ENCODE peak calls at places on chromosome 19, in six cellular contexts. One of them, this sample, is unnamed. For H3K79me2, the result is how much of the 10 kb centered on the place peaks cover.

GRCh38 chr19:45097776-45098520 is 5.0 kb downstream of the PPP1R37 start:
- DNase-seq in fibroblast of lung: peak
- DNase-seq in neural progenitor cell: no peak
- DNase-seq in GM23338: no peak
- DNase-seq in HepG2: peak
- DNase-seq in HCT116: no peak
- DNase-seq in this sample: no peak

GRCh38 chr19:30648321-30648720 is 276.1 kb downstream of the ZNF536 start:
- DNase-seq in HepG2: no peak
- DNase-seq in neural progenitor cell: no peak
- DNase-seq in HCT116: no peak
- DNase-seq in GM23338: no peak
- DNase-seq in fibroblast of lung: no peak
- DNase-seq in this sample: no peak

GRCh38 chr19:19329199-19329598 is 8.6 kb downstream of the MAU2 start:
- DNase-seq in HepG2: no peak
- DNase-seq in neural progenitor cell: no peak
- DNase-seq in GM23338: no peak
- DNase-seq in HCT116: no peak
- DNase-seq in fibroblast of lung: no peak
- DNase-seq in this sample: no peak

GRCh38 chr19:39145180-39145953 is 19.8 kb downstream of the PAK4 start:
- DNase-seq in HCT116: no peak
- DNase-seq in fibroblast of lung: no peak
- DNase-seq in HepG2: peak
- DNase-seq in GM23338: no peak
- DNase-seq in neural progenitor cell: no peak
- DNase-seq in this sample: no peak

GRCh38 chr19:9847087-9847671 is 12.1 kb downstream of the PIN1 start:
- DNase-seq in fibroblast of lung: peak
- DNase-seq in HepG2: peak
- DNase-seq in neural progenitor cell: peak
- DNase-seq in GM23338: peak
- DNase-seq in HCT116: peak
- DNase-seq in this sample: no peak

GRCh38 chr19:7767487-7767886 is 4.4 kb downstream of the CLEC4M start:
- DNase-seq in GM23338: no peak
- DNase-seq in fibroblast of lung: no peak
- DNase-seq in HCT116: no peak
- DNase-seq in neural progenitor cell: no peak
- DNase-seq in HepG2: no peak
- DNase-seq in this sample: no peak

GRCh38 chr19:30498707-30499106 is 126.5 kb downstream of the ZNF536 start:
- DNase-seq in neural progenitor cell: peak
- DNase-seq in GM23338: peak
- DNase-seq in fibroblast of lung: no peak
- DNase-seq in HCT116: no peak
- DNase-seq in HepG2: no peak
- DNase-seq in this sample: no peak

GRCh38 chr19:46674416-46675178 is 13.6 kb upstream of the DACT3 start:
- DNase-seq in neural progenitor cell: peak
- DNase-seq in fibroblast of lung: peak
- DNase-seq in HCT116: peak
- DNase-seq in HepG2: no peak
- DNase-seq in GM23338: peak
- DNase-seq in this sample: no peak

GRCh38 chr19:10143700-10144099 is 24.0 kb upstream of the EIF3G start:
- DNase-seq in fibroblast of lung: no peak
- DNase-seq in GM23338: no peak
- DNase-seq in HCT116: no peak
- DNase-seq in HepG2: no peak
- DNase-seq in neural progenitor cell: no peak
- DNase-seq in this sample: no peak

GRCh38 chr19:8505680-8506401 is 3.4 kb upstream of the PRAM1 start:
- DNase-seq in neural progenitor cell: peak
- DNase-seq in GM23338: peak
- DNase-seq in fibroblast of lung: peak
- DNase-seq in HepG2: peak
- DNase-seq in HCT116: no peak
- DNase-seq in this sample: peak

GRCh38 chr19:7849631-7850428 is 19.8 kb downstream of the EVI5L start:
- DNase-seq in GM23338: no peak
- DNase-seq in HepG2: no peak
- DNase-seq in fibroblast of lung: no peak
- DNase-seq in neural progenitor cell: no peak
- DNase-seq in HCT116: no peak
- DNase-seq in this sample: no peak

GRCh38 chr19:32047788-32048187 is 297.6 kb upstream of the ZNF507 start:
- DNase-seq in neural progenitor cell: no peak
- DNase-seq in HCT116: no peak
- DNase-seq in fibroblast of lung: no peak
- DNase-seq in HepG2: no peak
- DNase-seq in GM23338: no peak
- DNase-seq in this sample: no peak

GRCh38 chr19:17255150-17255621 is 9.4 kb downstream of the USHBP1 start:
- DNase-seq in HepG2: peak
- DNase-seq in neural progenitor cell: no peak
- DNase-seq in HCT116: no peak
- DNase-seq in GM23338: peak
- DNase-seq in fibroblast of lung: no peak
- DNase-seq in this sample: no peak

GRCh38 chr19:19552811-19553210 is 14.7 kb downstream of the CILP2 start:
- DNase-seq in GM23338: peak
- DNase-seq in HepG2: no peak
- DNase-seq in HCT116: no peak
- DNase-seq in fibroblast of lung: peak
- DNase-seq in neural progenitor cell: peak
- DNase-seq in this sample: peak

GRCh38 chr19:30374791-30375650 is 2.8 kb downstream of the ZNF536 start:
- DNase-seq in fibroblast of lung: no peak
- DNase-seq in HCT116: no peak
- DNase-seq in GM23338: peak
- DNase-seq in HepG2: no peak
- DNase-seq in neural progenitor cell: peak
- DNase-seq in this sample: no peak

GRCh38 chr19:46823049-46823448 is 27.6 kb downstream of the AP2S1 start:
- DNase-seq in HepG2: no peak
- DNase-seq in fibroblast of lung: no peak
- DNase-seq in neural progenitor cell: peak
- DNase-seq in GM23338: no peak
- DNase-seq in HCT116: no peak
- DNase-seq in this sample: no peak

GRCh38 chr19:29507081-29507860 is 18.5 kb upstream of the VSTM2B start:
- DNase-seq in HepG2: no peak
- DNase-seq in HCT116: no peak
- DNase-seq in GM23338: peak
- DNase-seq in fibroblast of lung: no peak
- DNase-seq in neural progenitor cell: no peak
- DNase-seq in this sample: no peak

GRCh38 chr19:14536926-14537692 is 7.7 kb downstream of the TECR start:
- DNase-seq in HCT116: peak
- DNase-seq in HepG2: no peak
- DNase-seq in GM23338: peak
- DNase-seq in neural progenitor cell: peak
- DNase-seq in fibroblast of lung: peak
- DNase-seq in this sample: peak

GRCh38 chr19:29404951-29405727 is 120.7 kb upstream of the VSTM2B start:
- DNase-seq in fibroblast of lung: no peak
- DNase-seq in HCT116: no peak
- DNase-seq in HepG2: no peak
- DNase-seq in GM23338: peak
- DNase-seq in neural progenitor cell: peak
- DNase-seq in this sample: no peak

GRCh38 chr19:1073063-1073955 is 6.3 kb downstream of the ARHGAP45 start:
- DNase-seq in neural progenitor cell: no peak
- DNase-seq in fibroblast of lung: no peak
- DNase-seq in HepG2: no peak
- DNase-seq in HCT116: no peak
- DNase-seq in GM23338: no peak
- DNase-seq in this sample: no peak
- H3K4me2 ChIP-seq in neural progenitor cell: no peak
- H3K4me2 ChIP-seq in fibroblast of lung: no peak
- H3K4me2 ChIP-seq in HepG2: no peak
- H3K4me2 ChIP-seq in HCT116: no peak
- H3K4me2 ChIP-seq in GM23338: no peak
- H3K4me2 ChIP-seq in this sample: no peak

GRCh38 chr19:369256-369655 is 24.7 kb upstream of the MIER2 start:
- DNase-seq in HCT116: no peak
- DNase-seq in HepG2: no peak
- DNase-seq in GM23338: no peak
- DNase-seq in fibroblast of lung: no peak
- DNase-seq in neural progenitor cell: no peak
- DNase-seq in this sample: no peak
- H3K79me2 ChIP-seq in HCT116: under half
- H3K79me2 ChIP-seq in HepG2: under half
- H3K79me2 ChIP-seq in GM23338: under half
- H3K79me2 ChIP-seq in fibroblast of lung: under half
- H3K79me2 ChIP-seq in neural progenitor cell: under half
- H3K79me2 ChIP-seq in this sample: under half

GRCh38 chr19:49988433-49988832 is 27.5 kb upstream of the SIGLEC11 start:
- DNase-seq in neural progenitor cell: no peak
- DNase-seq in fibroblast of lung: peak
- DNase-seq in GM23338: no peak
- DNase-seq in HepG2: no peak
- DNase-seq in HCT116: no peak
- DNase-seq in this sample: no peak

GRCh38 chr19:49985926-49986325 is 25.0 kb upstream of the SIGLEC11 start:
- DNase-seq in HepG2: no peak
- DNase-seq in fibroblast of lung: no peak
- DNase-seq in neural progenitor cell: no peak
- DNase-seq in HCT116: no peak
- DNase-seq in GM23338: no peak
- DNase-seq in this sample: no peak

GRCh38 chr19:49986354-49986753 is 25.4 kb upstream of the SIGLEC11 start:
- DNase-seq in HCT116: no peak
- DNase-seq in fibroblast of lung: no peak
- DNase-seq in neural progenitor cell: no peak
- DNase-seq in HepG2: no peak
- DNase-seq in GM23338: no peak
- DNase-seq in this sample: no peak

GRCh38 chr19:49988007-49988406 is 27.0 kb upstream of the SIGLEC11 start:
- DNase-seq in neural progenitor cell: no peak
- DNase-seq in HCT116: no peak
- DNase-seq in HepG2: no peak
- DNase-seq in fibroblast of lung: no peak
- DNase-seq in GM23338: no peak
- DNase-seq in this sample: no peak

DNA sequence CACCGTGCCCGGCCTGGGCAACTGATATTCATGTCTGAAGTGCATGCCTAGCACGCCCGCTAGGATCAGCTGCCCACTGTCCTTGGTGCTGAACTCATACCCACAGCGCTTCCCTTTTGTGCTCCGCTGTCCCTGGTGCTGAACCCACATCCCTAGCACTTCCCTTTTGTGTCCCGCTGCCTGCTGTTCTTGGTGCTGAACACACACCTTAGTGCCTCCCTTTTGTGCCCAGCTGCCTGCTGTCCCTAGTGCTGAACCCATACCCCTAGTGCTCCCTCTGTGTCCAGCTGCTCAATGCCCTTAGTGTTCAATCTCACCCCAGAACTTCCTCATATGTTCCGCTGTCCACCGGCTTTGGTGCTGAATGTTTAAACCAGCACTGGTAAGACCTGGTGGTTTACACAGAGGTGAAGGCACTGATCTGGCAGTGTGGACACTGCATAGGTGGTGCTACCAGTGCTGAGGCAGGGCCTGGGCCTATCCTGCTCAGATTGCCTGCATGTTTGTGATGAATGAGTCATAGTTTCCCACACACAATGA is 26.3 kb upstream of the SIGLEC11 start:
- DNase-seq in neural progenitor cell: peak
- DNase-seq in GM23338: peak
- DNase-seq in HepG2: peak
- DNase-seq in HCT116: peak
- DNase-seq in fibroblast of lung: peak
- DNase-seq in this sample: peak
- TF ChIP-seq CTCF in neural progenitor cell: peak
- TF ChIP-seq CTCF in GM23338: no peak
- TF ChIP-seq CTCF in HepG2: peak
- TF ChIP-seq CTCF in HCT116: no peak
- TF ChIP-seq CTCF in fibroblast of lung: no peak
- TF ChIP-seq CTCF in this sample: no peak

DNA sequence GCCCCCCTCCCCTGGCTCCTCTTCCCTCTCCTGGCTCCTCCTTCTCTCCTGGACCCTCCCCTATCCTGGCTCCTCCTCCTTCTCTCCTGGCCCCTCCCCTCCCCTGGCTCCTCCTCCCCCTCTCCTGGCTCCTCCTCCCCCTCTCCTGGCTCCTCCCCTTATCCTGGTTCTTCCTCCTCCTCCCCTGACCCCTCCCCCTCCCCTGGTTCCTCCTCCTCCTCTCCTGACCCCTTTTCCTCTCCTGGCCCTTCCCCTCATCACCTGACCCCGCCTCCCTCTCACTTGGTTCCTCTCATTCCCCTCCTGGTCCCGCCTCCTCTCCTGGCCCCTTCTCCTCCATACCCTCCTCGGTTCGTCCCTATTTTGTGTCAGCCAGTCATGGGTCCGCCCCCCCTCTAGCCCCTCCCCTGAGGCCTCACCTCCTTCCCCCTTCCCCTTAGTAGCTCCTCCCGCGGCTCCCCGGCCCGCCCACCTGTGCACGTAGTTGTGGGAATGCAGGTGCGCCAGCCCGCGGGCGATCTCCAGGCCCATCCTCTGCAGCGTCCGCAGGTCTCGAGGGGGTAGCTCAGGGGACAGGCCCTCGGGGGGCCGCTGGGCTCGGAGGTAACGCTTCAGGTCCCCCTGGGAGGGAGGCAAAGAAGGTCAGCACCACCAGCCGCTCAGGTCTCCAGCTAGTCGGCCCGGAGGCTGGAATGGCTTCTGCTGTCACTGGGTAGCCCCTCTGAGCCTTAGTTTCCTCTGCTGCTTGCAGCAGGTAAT is 9.5 kb downstream of the LMTK3 start:
- DNase-seq in HepG2: peak
- DNase-seq in GM23338: peak
- DNase-seq in HCT116: peak
- DNase-seq in neural progenitor cell: peak
- DNase-seq in fibroblast of lung: no peak
- DNase-seq in this sample: peak
- H3K4me2 ChIP-seq in HepG2: peak
- H3K4me2 ChIP-seq in GM23338: peak
- H3K4me2 ChIP-seq in HCT116: peak
- H3K4me2 ChIP-seq in neural progenitor cell: peak
- H3K4me2 ChIP-seq in fibroblast of lung: no peak
- H3K4me2 ChIP-seq in this sample: peak

DNA sequence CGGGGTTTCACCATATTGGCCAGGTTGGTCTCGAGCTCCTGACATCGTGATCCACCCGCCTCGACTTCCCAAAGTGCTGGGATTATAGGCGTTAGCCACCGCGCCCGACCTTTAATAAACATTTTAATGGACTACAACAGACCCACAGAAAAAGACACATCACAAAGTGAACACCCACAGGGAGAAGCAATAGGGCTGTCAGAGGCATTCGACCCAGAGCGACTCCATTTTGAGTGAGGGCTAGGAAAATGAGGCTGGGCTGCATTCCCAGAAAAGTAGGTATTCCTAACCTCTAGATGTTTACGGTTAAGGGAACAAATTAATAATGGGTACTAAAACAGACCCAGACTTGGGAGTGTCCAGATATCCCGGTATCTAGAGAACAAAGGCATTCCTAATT is 1.0 kb upstream of the ZNF8 start:
- DNase-seq in neural progenitor cell: no peak
- DNase-seq in fibroblast of lung: no peak
- DNase-seq in GM23338: no peak
- DNase-seq in HCT116: no peak
- DNase-seq in HepG2: no peak
- DNase-seq in this sample: no peak
- H3K79me2 ChIP-seq in neural progenitor cell: half or more
- H3K79me2 ChIP-seq in fibroblast of lung: under half
- H3K79me2 ChIP-seq in GM23338: half or more
- H3K79me2 ChIP-seq in HCT116: under half
- H3K79me2 ChIP-seq in HepG2: under half
- H3K79me2 ChIP-seq in this sample: under half

This sample was measured in OCI-LY7.